ENCODE peak calls at places on chromosomes 12 and 14, in eight cellular contexts. One of them, this sample, is unnamed.

GRCh38 chr14:104827173-104828055 is 26.5 kb downstream of the ZBTB42 start:
- DNase-seq in AG09319: no peak
- DNase-seq in glutamatergic neuron: peak
- DNase-seq in GM13976: peak
- DNase-seq in foreskin fibroblast: no peak
- DNase-seq in AG04450: no peak
- DNase-seq in cardiac muscle cell: peak
- DNase-seq in AG10803: peak
- DNase-seq in this sample: peak

GRCh38 chr12:108823804-108824203 is 33.6 kb downstream of the SSH1 start:
- DNase-seq in AG09319: no peak
- DNase-seq in glutamatergic neuron: no peak
- DNase-seq in GM13976: no peak
- DNase-seq in foreskin fibroblast: no peak
- DNase-seq in AG04450: no peak
- DNase-seq in cardiac muscle cell: no peak
- DNase-seq in AG10803: no peak
- DNase-seq in this sample: no peak

GRCh38 chr12:106152334-106152733 is 13.6 kb upstream of the NUAK1 start:
- DNase-seq in AG09319: no peak
- DNase-seq in glutamatergic neuron: no peak
- DNase-seq in GM13976: no peak
- DNase-seq in foreskin fibroblast: no peak
- DNase-seq in AG04450: no peak
- DNase-seq in cardiac muscle cell: no peak
- DNase-seq in AG10803: no peak
- DNase-seq in this sample: no peak

GRCh38 chr12:51905507-51906438 is 1.5 kb upstream of the ACVRL1 start:
- DNase-seq in AG09319: peak
- DNase-seq in glutamatergic neuron: peak
- DNase-seq in GM13976: no peak
- DNase-seq in foreskin fibroblast: peak
- DNase-seq in AG04450: no peak
- DNase-seq in cardiac muscle cell: no peak
- DNase-seq in AG10803: peak
- DNase-seq in this sample: peak

GRCh38 chr14:80956922-80957321 is 1.5 kb downstream of the TSHR start:
- DNase-seq in AG09319: no peak
- DNase-seq in glutamatergic neuron: no peak
- DNase-seq in GM13976: no peak
- DNase-seq in foreskin fibroblast: no peak
- DNase-seq in AG04450: no peak
- DNase-seq in cardiac muscle cell: no peak
- DNase-seq in AG10803: no peak
- DNase-seq in this sample: no peak

GRCh38 chr12:124456652-124457152 is 110.7 kb downstream of the NCOR2 start:
- DNase-seq in AG09319: no peak
- DNase-seq in glutamatergic neuron: no peak
- DNase-seq in GM13976: peak
- DNase-seq in foreskin fibroblast: no peak
- DNase-seq in AG04450: no peak
- DNase-seq in cardiac muscle cell: no peak
- DNase-seq in AG10803: no peak
- DNase-seq in this sample: no peak

GRCh38 chr12:95998611-95999300 is 2.6 kb upstream of the HAL start:
- DNase-seq in AG09319: peak
- DNase-seq in glutamatergic neuron: no peak
- DNase-seq in GM13976: peak
- DNase-seq in foreskin fibroblast: peak
- DNase-seq in AG04450: peak
- DNase-seq in cardiac muscle cell: peak
- DNase-seq in AG10803: peak
- DNase-seq in this sample: peak

GRCh38 chr12:105596731-105597130 is 266.2 kb downstream of the C12orf75 start:
- DNase-seq in AG09319: no peak
- DNase-seq in glutamatergic neuron: no peak
- DNase-seq in GM13976: no peak
- DNase-seq in foreskin fibroblast: no peak
- DNase-seq in AG04450: no peak
- DNase-seq in cardiac muscle cell: no peak
- DNase-seq in AG10803: no peak
- DNase-seq in this sample: no peak

GRCh38 chr14:103641181-103641580 is 12.2 kb downstream of the KLC1 start:
- DNase-seq in AG09319: no peak
- DNase-seq in glutamatergic neuron: no peak
- DNase-seq in GM13976: no peak
- DNase-seq in foreskin fibroblast: peak
- DNase-seq in AG04450: no peak
- DNase-seq in cardiac muscle cell: no peak
- DNase-seq in AG10803: no peak
- DNase-seq in this sample: peak

GRCh38 chr12:63826002-63826585 is 18.4 kb upstream of the SRGAP1 start:
- DNase-seq in AG09319: no peak
- DNase-seq in glutamatergic neuron: no peak
- DNase-seq in GM13976: peak
- DNase-seq in foreskin fibroblast: peak
- DNase-seq in AG04450: peak
- DNase-seq in cardiac muscle cell: peak
- DNase-seq in AG10803: peak
- DNase-seq in this sample: peak

GRCh38 chr14:20690848-20691640 is 2.5 kb downstream of the ANG start:
- DNase-seq in AG09319: no peak
- DNase-seq in glutamatergic neuron: no peak
- DNase-seq in GM13976: peak
- DNase-seq in foreskin fibroblast: peak
- DNase-seq in AG04450: no peak
- DNase-seq in cardiac muscle cell: peak
- DNase-seq in AG10803: peak
- DNase-seq in this sample: peak

GRCh38 chr14:73235531-73236155 is 1.7 kb upstream of the PAPLN start:
- DNase-seq in AG09319: no peak
- DNase-seq in glutamatergic neuron: no peak
- DNase-seq in GM13976: peak
- DNase-seq in foreskin fibroblast: no peak
- DNase-seq in AG04450: no peak
- DNase-seq in cardiac muscle cell: no peak
- DNase-seq in AG10803: no peak
- DNase-seq in this sample: peak

GRCh38 chr14:53494587-53494986 is 341.5 kb upstream of the DDHD1 start:
- DNase-seq in AG09319: no peak
- DNase-seq in glutamatergic neuron: no peak
- DNase-seq in GM13976: no peak
- DNase-seq in foreskin fibroblast: no peak
- DNase-seq in AG04450: no peak
- DNase-seq in cardiac muscle cell: no peak
- DNase-seq in AG10803: peak
- DNase-seq in this sample: no peak

GRCh38 chr14:95683793-95684192 is 2.4 kb upstream of the TCL1B start:
- DNase-seq in AG09319: no peak
- DNase-seq in glutamatergic neuron: no peak
- DNase-seq in GM13976: peak
- DNase-seq in foreskin fibroblast: no peak
- DNase-seq in AG04450: no peak
- DNase-seq in cardiac muscle cell: no peak
- DNase-seq in AG10803: no peak
- DNase-seq in this sample: no peak
- TF ChIP-seq CTCF in AG09319: peak
- TF ChIP-seq CTCF in glutamatergic neuron: peak
- TF ChIP-seq CTCF in GM13976: peak
- TF ChIP-seq CTCF in foreskin fibroblast: peak
- TF ChIP-seq CTCF in AG04450: peak
- TF ChIP-seq CTCF in cardiac muscle cell: peak
- TF ChIP-seq CTCF in AG10803: peak
- TF ChIP-seq CTCF in this sample: no peak

DNA sequence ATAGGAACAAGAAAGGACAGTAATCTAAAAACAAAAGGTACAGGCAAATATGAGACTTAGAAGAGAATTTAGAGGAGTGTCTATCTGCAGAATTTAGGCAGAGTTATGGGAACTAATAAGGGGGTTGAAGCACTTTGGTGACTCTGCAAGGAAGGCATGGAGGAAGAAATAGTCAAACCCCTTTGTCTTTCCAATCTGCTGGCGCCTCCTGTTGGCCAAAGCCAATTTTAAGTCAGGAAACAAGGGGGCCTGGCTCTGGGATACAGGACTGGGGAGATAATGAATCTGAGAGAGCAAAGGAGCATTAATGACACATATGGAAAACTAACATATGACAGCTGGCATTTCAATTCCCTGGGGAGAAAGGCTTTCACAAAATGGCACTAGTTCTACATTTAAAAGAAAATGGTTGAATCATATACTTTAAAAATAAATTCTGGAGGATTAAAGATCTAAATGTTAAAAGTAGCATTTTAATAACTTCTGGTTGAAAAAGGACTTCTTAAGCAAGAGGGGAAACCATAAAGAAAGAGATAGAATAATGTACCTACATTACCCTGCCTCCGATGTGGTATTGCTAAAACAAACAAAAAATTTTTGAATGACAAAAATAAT is 48.5 kb upstream of the CSRP2 start:
- DNase-seq in AG09319: no peak
- DNase-seq in glutamatergic neuron: peak
- DNase-seq in GM13976: peak
- DNase-seq in foreskin fibroblast: no peak
- DNase-seq in AG04450: no peak
- DNase-seq in cardiac muscle cell: peak
- DNase-seq in AG10803: peak
- DNase-seq in this sample: peak
- TF ChIP-seq CTCF in AG09319: peak
- TF ChIP-seq CTCF in glutamatergic neuron: peak
- TF ChIP-seq CTCF in GM13976: peak
- TF ChIP-seq CTCF in foreskin fibroblast: peak
- TF ChIP-seq CTCF in AG04450: peak
- TF ChIP-seq CTCF in cardiac muscle cell: peak
- TF ChIP-seq CTCF in AG10803: peak
- TF ChIP-seq CTCF in this sample: peak

DNA sequence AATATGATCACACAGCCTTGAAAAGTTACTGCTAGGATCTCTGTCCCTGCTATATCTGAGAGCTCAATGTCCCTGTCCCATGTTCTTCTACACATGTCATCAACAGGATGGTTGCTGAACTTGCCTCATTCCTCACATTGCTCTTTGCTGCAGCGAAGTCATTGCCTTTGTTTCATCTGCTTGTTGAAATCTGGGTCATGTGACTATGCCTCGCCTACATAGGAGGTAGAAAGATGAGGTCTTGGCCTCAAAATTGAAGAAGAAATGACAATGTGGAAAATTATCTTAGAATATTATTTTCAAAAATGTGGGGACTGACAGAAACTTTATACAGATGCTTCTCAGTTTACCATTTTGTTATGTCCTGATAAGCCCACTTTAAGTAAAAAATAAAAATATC is 494.2 kb downstream of the SOX5 start:
- DNase-seq in AG09319: no peak
- DNase-seq in glutamatergic neuron: no peak
- DNase-seq in GM13976: no peak
- DNase-seq in foreskin fibroblast: no peak
- DNase-seq in AG04450: no peak
- DNase-seq in cardiac muscle cell: no peak
- DNase-seq in AG10803: no peak
- DNase-seq in this sample: no peak
- TF ChIP-seq CTCF in AG09319: no peak
- TF ChIP-seq CTCF in glutamatergic neuron: no peak
- TF ChIP-seq CTCF in GM13976: no peak
- TF ChIP-seq CTCF in foreskin fibroblast: no peak
- TF ChIP-seq CTCF in AG04450: no peak
- TF ChIP-seq CTCF in cardiac muscle cell: no peak
- TF ChIP-seq CTCF in AG10803: no peak
- TF ChIP-seq CTCF in this sample: no peak

GRCh38 chr14:38210168-38210567 is 2.5 kb downstream of the SSTR1 start:
- DNase-seq in AG09319: no peak
- DNase-seq in glutamatergic neuron: peak
- DNase-seq in GM13976: no peak
- DNase-seq in foreskin fibroblast: peak
- DNase-seq in AG04450: no peak
- DNase-seq in cardiac muscle cell: no peak
- DNase-seq in AG10803: peak
- DNase-seq in this sample: peak

GRCh38 chr14:38209572-38210159 is 2.0 kb downstream of the SSTR1 start:
- DNase-seq in AG09319: no peak
- DNase-seq in glutamatergic neuron: peak
- DNase-seq in GM13976: peak
- DNase-seq in foreskin fibroblast: no peak
- DNase-seq in AG04450: no peak
- DNase-seq in cardiac muscle cell: no peak
- DNase-seq in AG10803: peak
- DNase-seq in this sample: peak

GRCh38 chr14:38207342-38207741 is 362 bp upstream of the SSTR1 start:
- DNase-seq in AG09319: no peak
- DNase-seq in glutamatergic neuron: no peak
- DNase-seq in GM13976: no peak
- DNase-seq in foreskin fibroblast: no peak
- DNase-seq in AG04450: no peak
- DNase-seq in cardiac muscle cell: no peak
- DNase-seq in AG10803: no peak
- DNase-seq in this sample: no peak

GRCh38 chr14:38207830-38208815 is at the start of gene SSTR1:
- DNase-seq in AG09319: no peak
- DNase-seq in glutamatergic neuron: peak
- DNase-seq in GM13976: no peak
- DNase-seq in foreskin fibroblast: no peak
- DNase-seq in AG04450: no peak
- DNase-seq in cardiac muscle cell: peak
- DNase-seq in AG10803: peak
- DNase-seq in this sample: peak

GRCh38 chr14:38208825-38209562 is 1.3 kb downstream of the SSTR1 start:
- DNase-seq in AG09319: no peak
- DNase-seq in glutamatergic neuron: peak
- DNase-seq in GM13976: peak
- DNase-seq in foreskin fibroblast: peak
- DNase-seq in AG04450: no peak
- DNase-seq in cardiac muscle cell: peak
- DNase-seq in AG10803: peak
- DNase-seq in this sample: peak
- TF ChIP-seq CTCF in AG09319: peak
- TF ChIP-seq CTCF in glutamatergic neuron: peak
- TF ChIP-seq CTCF in GM13976: no peak
- TF ChIP-seq CTCF in foreskin fibroblast: peak
- TF ChIP-seq CTCF in AG04450: peak
- TF ChIP-seq CTCF in cardiac muscle cell: peak
- TF ChIP-seq CTCF in AG10803: peak
- TF ChIP-seq CTCF in this sample: peak

GRCh38 chr12:54285150-54286041 is 4.9 kb downstream of the HNRNPA1 start:
- DNase-seq in AG09319: no peak
- DNase-seq in glutamatergic neuron: no peak
- DNase-seq in GM13976: no peak
- DNase-seq in foreskin fibroblast: no peak
- DNase-seq in AG04450: no peak
- DNase-seq in cardiac muscle cell: no peak
- DNase-seq in AG10803: no peak
- DNase-seq in this sample: no peak
- TF ChIP-seq CTCF in AG09319: peak
- TF ChIP-seq CTCF in glutamatergic neuron: peak
- TF ChIP-seq CTCF in GM13976: no peak
- TF ChIP-seq CTCF in foreskin fibroblast: peak
- TF ChIP-seq CTCF in AG04450: peak
- TF ChIP-seq CTCF in cardiac muscle cell: peak
- TF ChIP-seq CTCF in AG10803: peak
- TF ChIP-seq CTCF in this sample: peak

GRCh38 chr12:15712823-15713663 is 76.1 kb downstream of the EPS8 start:
- DNase-seq in AG09319: no peak
- DNase-seq in glutamatergic neuron: no peak
- DNase-seq in GM13976: no peak
- DNase-seq in foreskin fibroblast: no peak
- DNase-seq in AG04450: no peak
- DNase-seq in cardiac muscle cell: no peak
- DNase-seq in AG10803: no peak
- DNase-seq in this sample: no peak
- TF ChIP-seq CTCF in AG09319: no peak
- TF ChIP-seq CTCF in glutamatergic neuron: no peak
- TF ChIP-seq CTCF in GM13976: no peak
- TF ChIP-seq CTCF in foreskin fibroblast: no peak
- TF ChIP-seq CTCF in AG04450: no peak
- TF ChIP-seq CTCF in cardiac muscle cell: no peak
- TF ChIP-seq CTCF in AG10803: no peak
- TF ChIP-seq CTCF in this sample: no peak